ENCODE peak calls at places on chromosomes 11 and 22, in seven cellular contexts. J is activated CD4-positive, CD25-positive, alpha-beta regulatory T cell treated with anti-CD3 and anti-CD28 coated beads, Interleukin-2, amount 50 U/mL, for 72 hours; G is T-helper 2 cell; I is EL; N is activated CD4-positive, alpha-beta T cell treated with anti-CD3 and anti-CD28 coated beads, Interleukin-2, amount 10 ng/mL, durations not matched to agents 7 days and 5 days; H is amniotic stem cell; T is H7. K is an unnamed sample.

GRCh38 chr11:134589155-134589554 is 177.1 kb upstream of the B3GAT1 start:
- DNase-seq in J (no peak), G (no peak), I (no peak), N (peak), H (no peak), T (no peak), K (no peak)

GRCh38 chr22:22770280-22770871 is 117.2 kb upstream of the IGLL5 start:
- DNase-seq in J (peak), G (no peak), I (peak), N (peak), H (no peak), T (peak), K (no peak)

GRCh38 chr11:15128621-15129020 is 13.9 kb downstream of the INSC start:
- DNase-seq in J (no peak), G (no peak), I (no peak), N (no peak), H (no peak), T (no peak), K (no peak)

GRCh38 chr11:123473941-123474668 is 44.0 kb downstream of the GRAMD1B start:
- DNase-seq in J (no peak), G (no peak), I (peak), N (no peak), H (peak), T (no peak), K (no peak)

GRCh38 chr22:43652845-43653244 is 159.3 kb downstream of the EFCAB6 start:
- DNase-seq in J (no peak), G (no peak), I (no peak), N (no peak), H (no peak), T (no peak), K (no peak)

GRCh38 chr11:94638902-94639373 is 71.8 kb downstream of the PIWIL4 start:
- DNase-seq in J (no peak), G (no peak), I (peak), N (no peak), H (no peak), T (no peak), K (no peak)

GRCh38 chr11:14969922-14970323 is 2.2 kb downstream of the CALCA start:
- DNase-seq in J (peak), G (peak), I (peak), N (peak), H (no peak), T (peak), K (no peak)

GRCh38 chr11:2363816-2364370 is 13.2 kb upstream of the CD81 start:
- DNase-seq in J (no peak), G (no peak), I (no peak), N (no peak), H (no peak), T (peak), K (no peak)

GRCh38 chr22:38757464-38757757 is 1.6 kb upstream of the SUN2 start:
- DNase-seq in J (no peak), G (no peak), I (no peak), N (no peak), H (no peak), T (no peak), K (no peak)

GRCh38 chr11:1055990-1056771 is 18.5 kb upstream of the MUC2 start:
- DNase-seq in J (peak), G (no peak), I (no peak), N (no peak), H (no peak), T (peak), K (no peak)

GRCh38 chr11:113532697-113533424 is 57.7 kb upstream of the DRD2 start:
- DNase-seq in J (peak), G (peak), I (peak), N (peak), H (peak), T (peak), K (peak)

GRCh38 chr22:29820941-29821789 is 16.9 kb downstream of the ASCC2 start:
- DNase-seq in J (peak), G (peak), I (peak), N (peak), H (peak), T (no peak), K (no peak)

GRCh38 chr11:22192642-22193347 is at the start of gene ANO5:
- DNase-seq in J (no peak), G (no peak), I (no peak), N (no peak), H (no peak), T (peak), K (no peak)

GRCh38 chr11:113289341-113290187 is 24.8 kb upstream of the TTC12 start:
- DNase-seq in J (peak), G (peak), I (peak), N (peak), H (no peak), T (peak), K (peak)

GRCh38 chr22:49239264-49240015 is 588.2 kb downstream of the BRD1 start:
- DNase-seq in J (no peak), G (no peak), I (no peak), N (no peak), H (no peak), T (peak), K (no peak)

GRCh38 chr11:122656073-122656630 is 630 bp downstream of the UBASH3B start:
- DNase-seq in J (peak), G (peak), I (peak), N (peak), H (peak), T (peak), K (no peak)

GRCh38 chr11:3178349-3178748 is 13.2 kb upstream of the OSBPL5 start:
- DNase-seq in J (no peak), G (no peak), I (peak), N (no peak), H (no peak), T (no peak), K (no peak)

GRCh38 chr11:86151188-86152005 is 82.5 kb upstream of the PICALM start:
- DNase-seq in J (no peak), G (no peak), I (peak), N (no peak), H (no peak), T (peak), K (no peak)

GRCh38 chr22:29114392-29114791 is 41.6 kb downstream of the KREMEN1 start:
- DNase-seq in J (no peak), G (no peak), I (no peak), N (no peak), H (no peak), T (no peak), K (no peak)

GRCh38 chr22:22824340-22825212 is 63.0 kb upstream of the IGLL5 start:
- DNase-seq in J (no peak), G (no peak), I (no peak), N (no peak), H (no peak), T (no peak), K (no peak)

GRCh38 chr11:10329935-10330334 is 25.1 kb downstream of the ADM start:
- DNase-seq in J (no peak), G (no peak), I (peak), N (no peak), H (peak), T (no peak), K (no peak)

GRCh38 chr11:2097356-2097997 is 41.7 kb downstream of the IGF2 start:
- DNase-seq in J (peak), G (no peak), I (peak), N (no peak), H (peak), T (peak), K (no peak)

GRCh38 chr11:10350341-10350740 is 45.5 kb downstream of the ADM start:
- DNase-seq in J (no peak), G (no peak), I (peak), N (no peak), H (no peak), T (peak), K (no peak)

GRCh38 chr11:94283678-94284077 is 20.7 kb upstream of the IZUMO1R start:
- DNase-seq in J (no peak), G (no peak), I (no peak), N (no peak), H (no peak), T (no peak), K (no peak)

GRCh38 chr22:41934284-41935014 is 7.8 kb upstream of the TNFRSF13C start:
- DNase-seq in J (no peak), G (no peak), I (no peak), N (no peak), H (no peak), T (no peak), K (no peak)

GRCh38 chr11:132058211-132058772 is 687.9 kb downstream of the NTM start:
- DNase-seq in J (no peak), G (no peak), I (peak), N (no peak), H (no peak), T (peak), K (no peak)

GRCh38 chr11:67523556-67524479 is 572 bp upstream of the CABP2 start:
- DNase-seq in J (no peak), G (no peak), I (no peak), N (no peak), H (no peak), T (peak), K (no peak)

GRCh38 chr11:6357222-6357621 is 33.1 kb upstream of the SMPD1 start:
- DNase-seq in J (peak), G (no peak), I (peak), N (no peak), H (peak), T (no peak), K (no peak)